ENCODE peak calls at places on chromosomes 12 and 14, in eight cellular contexts. V is D341Med; C is NCI-H524 treated with DMSO at 0.1 percent for 48 hours; A is lung microvascular endothelial cell; F is keratinocyte; X is progenitor cell of endocrine pancreas; H is activated CD4-positive, alpha-beta T cell treated with anti-CD3 and anti-CD28 coated beads, Interleukin-2, amount 10 ng/mL, durations not matched to agents 7 days and 5 days; Z is left ventricle myocardium inferior. P is an unnamed sample.

GRCh38 chr14:76844223-76844622 is 18.0 kb downstream of the LRRC74A start:
- DNase-seq in A (peak; percentile 93), C (no peak), V (peak; percentile 48), H (peak; percentile 75), Z (peak; percentile 70), X (no peak), F (no peak), P (no peak)

GRCh38 chr14:31025335-31026075 is at the start of gene AP4S1:
- DNase-seq in Z (peak; percentile 41), F (no peak), A (peak; percentile 20), H (peak; percentile 52), V (peak; percentile 75), C (no peak), X (peak; percentile 44), P (no peak)

GRCh38 chr14:75215520-75215919 is 39.1 kb upstream of the TMED10 start:
- DNase-seq in C (no peak), V (no peak), H (no peak), Z (no peak), F (no peak), X (no peak), A (no peak), P (no peak)

GRCh38 chr14:61460063-61460462 is 138.7 kb downstream of the PRKCH start:
- DNase-seq in H (no peak), V (no peak), F (no peak), A (no peak), X (no peak), Z (no peak), C (no peak), P (no peak)

GRCh38 chr14:68011629-68012028 is 192.1 kb downstream of the RAD51B start:
- DNase-seq in F (no peak), X (no peak), V (no peak), A (peak; percentile 79), C (no peak), Z (no peak), H (no peak), P (peak; percentile 34)

GRCh38 chr12:111773801-111774551 is 7.2 kb downstream of the ALDH2 start:
- DNase-seq in X (no peak), H (no peak), F (no peak), V (peak; percentile 62), A (peak; percentile 51), Z (peak; percentile 72), C (no peak), P (peak; percentile 98)

GRCh38 chr12:92506460-92506859 is 196.3 kb upstream of the PLEKHG7 start:
- DNase-seq in A (peak; percentile 5), C (no peak), V (no peak), F (no peak), H (no peak), Z (no peak), X (no peak), P (peak; percentile 70)

GRCh38 chr12:89469361-89469760 is 55.2 kb downstream of the GALNT4 start:
- DNase-seq in C (no peak), F (no peak), V (no peak), X (no peak), Z (no peak), A (peak; percentile 87), H (peak; percentile 42), P (no peak)

GRCh38 chr12:132145334-132145733 is 1.1 kb downstream of the NOC4L start:
- DNase-seq in X (no peak), F (no peak), A (no peak), C (no peak), Z (no peak), V (peak; percentile 25), H (no peak), P (no peak)

GRCh38 chr14:62329427-62329826 is 567.2 kb downstream of the SNAPC1 start:
- DNase-seq in F (no peak), V (no peak), X (no peak), Z (no peak), H (no peak), C (no peak), A (no peak), P (no peak)

GRCh38 chr12:132423251-132424117 is 66.5 kb upstream of the FBRSL1 start:
- DNase-seq in V (peak; percentile 60), F (no peak), A (peak; percentile 20), H (no peak), X (no peak), C (no peak), Z (no peak), P (no peak)

GRCh38 chr12:121300083-121300819 is 3.7 kb upstream of the CAMKK2 start:
- DNase-seq in X (no peak), V (no peak), F (no peak), A (peak; percentile 31), C (no peak), H (no peak), Z (no peak), P (no peak)

GRCh38 chr14:57085801-57086200 is 182.9 kb downstream of the EXOC5 start:
- DNase-seq in H (no peak), V (no peak), C (no peak), F (no peak), X (no peak), A (no peak), Z (no peak), P (no peak)

GRCh38 chr14:90534091-90534837 is 137.4 kb downstream of the CALM1 start:
- DNase-seq in Z (no peak), F (no peak), V (no peak), C (no peak), A (no peak), X (no peak), H (no peak), P (no peak)

GRCh38 chr14:78586681-78587080 is 416.5 kb downstream of the NRXN3 start:
- DNase-seq in X (no peak), A (no peak), F (no peak), V (no peak), Z (no peak), H (no peak), C (no peak), P (no peak)

GRCh38 chr14:53062856-53063255 is 90.3 kb downstream of the DDHD1 start:
- DNase-seq in A (peak; percentile 28), C (no peak), H (no peak), F (no peak), V (no peak), Z (no peak), X (no peak), P (no peak)

GRCh38 chr12:104643921-104644669 is 187.3 kb downstream of the CHST11 start:
- DNase-seq in X (no peak), C (peak; percentile 37), V (peak; percentile 54), A (peak; percentile 42), F (no peak), Z (peak; percentile 31), H (no peak), P (no peak)

GRCh38 chr14:33765251-33765650 is 185.6 kb downstream of the EGLN3 start:
- DNase-seq in V (peak; percentile 75), H (no peak), Z (peak; percentile 19), A (peak; percentile 16), C (peak; percentile 68), X (no peak), F (no peak), P (no peak)

GRCh38 chr14:105224845-105225585 is 23.3 kb upstream of the BTBD6 start:
- DNase-seq in F (no peak), A (no peak), H (no peak), C (no peak), V (no peak), Z (no peak), X (no peak), P (no peak)

GRCh38 chr14:99733551-99734405 is 49.7 kb downstream of the CYP46A1 start:
- DNase-seq in X (no peak), Z (peak; percentile 46), C (no peak), H (no peak), V (no peak), A (peak; percentile 85), F (no peak), P (no peak)